ENCODE peak calls at places on chromosomes 2 and 18, in ten cellular contexts. X is A549, I is uterus, U is stomach, L is HepG2, F is HCT116, E is ovary, B is H54, W is adrenal gland, R is GM12891. A is an unnamed sample.

GRCh38 chr2:86297382-86298147 is 39.9 kb downstream of the REEP1 start:
- DNase-seq in I (no peak), B (no peak), R (no peak), X (peak), U (no peak), E (no peak), L (no peak), W (peak), F (no peak), A (peak)

GRCh38 chr2:196173505-196173904 is 2.1 kb upstream of the STK17B start:
- DNase-seq in L (no peak), U (no peak), W (no peak), X (no peak), R (no peak), B (no peak), E (no peak), I (no peak), F (no peak), A (no peak)

GRCh38 chr2:21037671-21038108 is 6.2 kb downstream of the APOB start:
- DNase-seq in L (no peak), B (no peak), I (no peak), W (no peak), R (no peak), E (no peak), F (no peak), U (no peak), X (no peak), A (no peak)

GRCh38 chr2:122514451-122514996 is 759.1 kb downstream of the TSN start:
- DNase-seq in R (no peak), W (no peak), U (no peak), L (no peak), B (no peak), I (no peak), E (no peak), X (no peak), F (no peak), A (no peak)

GRCh38 chr2:231680992-231681852 is 27.1 kb upstream of the PTMA start:
- DNase-seq in R (peak), E (peak), X (peak), U (peak), I (peak), W (peak), F (no peak), B (no peak), L (peak), A (peak)

GRCh38 chr2:168246072-168246482 is 1.3 kb downstream of the STK39 start:
- DNase-seq in X (no peak), R (no peak), L (no peak), F (no peak), W (no peak), E (no peak), I (no peak), B (no peak), U (no peak), A (no peak)

GRCh38 chr2:9556121-9556869 is 665 bp upstream of the ADAM17 start:
- DNase-seq in X (no peak), B (no peak), F (no peak), R (no peak), I (no peak), E (no peak), U (no peak), W (no peak), L (no peak), A (peak)

GRCh38 chr2:40360652-40361051 is 91.2 kb downstream of the SLC8A1 start:
- DNase-seq in X (peak), B (no peak), L (no peak), U (no peak), W (peak), F (no peak), R (no peak), I (no peak), E (no peak), A (no peak)

DNA sequence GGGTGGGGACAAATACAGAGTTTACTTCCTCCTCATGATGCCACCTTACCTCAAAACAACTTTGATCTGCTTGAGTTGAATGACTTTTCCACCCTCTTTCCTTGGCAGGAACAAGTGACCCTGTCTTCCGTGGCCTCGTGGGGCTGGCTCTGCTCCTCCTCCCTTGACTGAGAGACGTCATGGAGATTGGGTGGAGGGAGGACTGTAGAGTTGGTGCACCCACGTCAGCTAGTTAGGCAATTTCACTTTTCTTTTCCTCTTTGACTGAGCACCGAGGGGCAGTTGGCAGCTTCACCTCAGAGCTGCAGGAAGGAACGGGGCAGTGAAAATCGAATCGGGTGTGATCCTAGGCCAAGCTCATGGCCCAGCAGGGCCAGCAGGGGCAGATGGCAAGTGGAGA is at the start of gene SP140:
- DNase-seq in X (no peak), B (no peak), L (no peak), R (no peak), E (no peak), F (no peak), U (peak), I (no peak), W (peak), A (no peak)
- TF ChIP-seq POLR2A in X (no peak), B (no peak), L (no peak), R (peak), E (no peak), F (no peak), U (no peak), I (no peak), W (no peak), A (no peak)

DNA sequence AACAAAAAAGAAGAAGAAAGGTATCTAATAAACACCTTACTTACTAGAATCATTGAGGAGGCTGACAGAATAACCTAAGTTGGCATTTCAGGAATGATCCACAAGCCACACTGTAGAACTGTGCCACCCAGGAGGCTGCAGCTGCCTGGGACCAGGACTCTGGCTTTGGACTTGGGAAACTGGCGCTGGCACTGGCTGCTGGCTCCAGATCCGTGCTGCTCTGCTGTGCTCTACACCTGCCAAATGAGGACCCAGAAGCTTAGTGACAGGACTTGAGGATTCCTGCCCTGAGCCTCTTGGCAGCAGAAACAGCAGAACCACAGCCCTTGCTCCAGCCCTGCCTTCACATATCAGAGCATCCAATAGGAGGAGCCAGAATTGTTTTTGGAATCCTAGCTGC is 113.5 kb downstream of the CABLES1 start:
- DNase-seq in R (no peak), W (no peak), L (no peak), B (no peak), I (no peak), F (no peak), E (no peak), U (no peak), X (no peak), A (no peak)
- TF ChIP-seq POLR2A in R (no peak), W (no peak), L (no peak), B (no peak), I (no peak), F (no peak), E (no peak), U (no peak), X (no peak), A (no peak)

DNA sequence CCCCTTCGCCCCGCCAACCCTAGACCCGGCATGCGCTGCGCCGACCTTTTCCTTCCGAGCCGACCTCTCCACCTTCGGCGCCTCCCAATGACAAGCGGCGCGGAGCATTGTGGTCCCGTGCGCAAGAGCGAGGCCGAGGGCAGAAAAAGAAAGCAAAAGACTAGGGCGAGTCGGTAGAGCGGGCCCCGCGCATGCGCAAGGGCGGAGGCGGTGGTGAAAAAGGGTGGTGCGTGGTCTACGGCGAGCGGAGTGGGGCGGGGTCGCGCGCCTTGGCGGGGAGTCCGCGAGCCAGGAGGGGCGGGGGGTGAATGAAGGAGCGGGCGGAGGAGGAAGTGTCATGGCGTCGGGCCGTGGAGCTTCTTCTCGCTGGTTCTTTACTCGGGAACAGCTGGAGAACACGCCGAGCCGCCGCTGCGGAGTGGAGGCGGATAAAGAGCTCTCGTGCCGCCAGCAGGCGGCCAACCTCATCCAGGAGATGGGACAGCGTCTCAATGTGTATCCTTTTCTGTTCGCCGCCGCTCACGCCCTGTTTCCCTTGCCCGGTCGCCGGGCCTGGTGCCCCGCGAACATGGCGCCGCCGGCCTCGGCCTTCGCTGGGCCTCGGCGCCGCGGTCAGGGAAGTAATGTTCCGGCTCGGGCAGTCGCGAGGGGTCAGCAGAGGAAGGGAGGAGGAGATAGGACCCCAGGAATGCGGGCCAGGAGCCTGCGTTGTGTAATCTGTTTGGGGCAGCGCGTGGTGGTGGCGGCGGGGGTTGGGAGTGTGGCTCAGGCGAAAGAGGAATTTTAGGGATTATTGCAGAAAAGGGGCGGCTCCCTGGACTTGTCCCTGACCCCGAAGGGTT is at the start of gene CCNT2:
- DNase-seq in L (peak), B (peak), W (peak), R (peak), I (peak), U (peak), F (peak), X (peak), E (peak), A (peak)
- TF ChIP-seq POLR2A in L (peak), B (peak), W (no peak), R (peak), I (peak), U (no peak), F (peak), X (peak), E (peak), A (peak)

GRCh38 chr18:74806700-74807416 is 209.2 kb downstream of the ZNF407 start:
- DNase-seq in W (no peak), I (no peak), X (peak), R (peak), B (no peak), U (no peak), F (peak), E (no peak), L (peak), A (no peak)

GRCh38 chr18:74806073-74806472 is 208.4 kb downstream of the ZNF407 start:
- DNase-seq in F (peak), L (no peak), R (no peak), X (no peak), E (no peak), U (peak), I (no peak), W (no peak), B (no peak), A (no peak)

GRCh38 chr18:74803117-74803516 is 205.4 kb downstream of the ZNF407 start:
- DNase-seq in I (no peak), W (no peak), R (no peak), E (no peak), U (no peak), B (no peak), L (no peak), X (no peak), F (no peak), A (no peak)

GRCh38 chr18:74804677-74805076 is 207.0 kb downstream of the ZNF407 start:
- DNase-seq in L (no peak), U (no peak), F (no peak), W (no peak), R (no peak), E (no peak), X (no peak), B (no peak), I (no peak), A (no peak)

DNA sequence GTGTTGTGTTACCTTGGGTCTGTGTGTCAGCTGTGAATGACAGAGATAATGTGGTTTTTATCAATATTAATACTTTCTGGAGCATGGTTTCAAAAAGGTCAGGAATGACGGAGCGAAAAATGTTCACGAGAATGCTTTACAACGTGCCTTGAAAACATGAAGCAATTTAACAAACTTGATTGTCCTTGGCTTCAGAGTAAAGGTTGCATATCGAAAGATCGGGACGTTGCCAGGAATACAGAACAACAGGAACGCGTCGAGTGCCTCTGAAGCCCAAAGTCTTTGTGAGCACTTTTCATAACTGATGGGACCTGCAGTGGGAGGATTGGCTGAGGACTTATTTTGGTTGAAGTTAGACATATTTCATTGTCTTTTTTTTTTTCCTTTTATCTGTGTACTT is 206.1 kb downstream of the ZNF407 start:
- DNase-seq in I (peak), X (no peak), F (no peak), L (no peak), B (no peak), W (peak), R (no peak), U (no peak), E (no peak), A (no peak)
- TF ChIP-seq POLR2A in I (no peak), X (no peak), F (no peak), L (no peak), B (no peak), W (no peak), R (no peak), U (no peak), E (no peak), A (no peak)

GRCh38 chr2:176188969-176189665 is 649 bp downstream of the HOXD1 start:
- DNase-seq in E (no peak), W (no peak), I (no peak), U (no peak), B (no peak), X (no peak), R (no peak), L (no peak), F (no peak), A (no peak)

GRCh38 chr2:176186024-176186423 is 2.4 kb upstream of the HOXD1 start:
- DNase-seq in B (no peak), X (no peak), I (no peak), U (no peak), R (no peak), E (no peak), F (no peak), L (no peak), W (no peak), A (no peak)

GRCh38 chr2:176189666-176190641 is 1.5 kb downstream of the HOXD1 start:
- DNase-seq in U (no peak), X (no peak), L (no peak), F (no peak), B (no peak), R (no peak), E (no peak), I (no peak), W (no peak), A (peak)

GRCh38 chr2:176187306-176188217 is 906 bp upstream of the HOXD1 start:
- DNase-seq in U (no peak), I (no peak), E (no peak), F (no peak), X (no peak), R (no peak), L (peak), W (no peak), B (peak), A (no peak)

GRCh38 chr2:176188218-176188968 is at the start of gene HOXD1:
- DNase-seq in X (peak), W (no peak), B (peak), I (peak), R (no peak), L (peak), U (no peak), E (peak), F (no peak), A (no peak)
- TF ChIP-seq POLR2A in X (no peak), W (peak), B (peak), I (peak), R (no peak), L (peak), U (no peak), E (no peak), F (no peak), A (no peak)